ENCODE peak calls at places on chromosomes 13 and 19, in six cellular contexts. Q, H, B, F, A and D are unnamed samples.

GRCh38 chr13:113272791-113273190 is 24.2 kb upstream of the LAMP1 start:
- DNase-seq in Q (no peak), H (no peak), B (no peak), F (no peak), A (no peak), D (no peak)

GRCh38 chr19:1302534-1303239 is 17.0 kb downstream of the EFNA2 start:
- DNase-seq in Q (no peak), H (no peak), B (no peak), F (no peak), A (no peak), D (no peak)

GRCh38 chr13:19056984-19057490 is 124.6 kb downstream of the TUBA3C start:
- DNase-seq in Q (no peak), H (no peak), B (no peak), F (no peak), A (no peak), D (no peak)

GRCh38 chr13:23979361-23980159 is 82.3 kb upstream of the C1QTNF9B start:
- DNase-seq in Q (no peak), H (peak), B (peak), F (no peak), A (peak), D (peak)

GRCh38 chr13:110714798-110715394 is 1.4 kb downstream of the ING1 start:
- DNase-seq in Q (peak), H (no peak), B (peak), F (peak), A (peak), D (no peak)

GRCh38 chr19:35720163-35720524 is 2.3 kb downstream of the KMT2B start:
- DNase-seq in Q (no peak), H (no peak), B (no peak), F (no peak), A (no peak), D (no peak)

GRCh38 chr13:99256709-99257108 is 1.5 kb downstream of the GPR18 start:
- DNase-seq in Q (no peak), H (no peak), B (no peak), F (no peak), A (no peak), D (no peak)

GRCh38 chr13:112124100-112124499 is 57.2 kb downstream of the SOX1 start:
- DNase-seq in Q (no peak), H (no peak), B (no peak), F (no peak), A (no peak), D (no peak)

GRCh38 chr19:44924243-44924725 is 9.9 kb downstream of the APOC1 start:
- DNase-seq in Q (no peak), H (no peak), B (no peak), F (no peak), A (no peak), D (no peak)

GRCh38 chr13:30173301-30173605 is 134.1 kb downstream of the KATNAL1 start:
- DNase-seq in Q (no peak), H (no peak), B (no peak), F (no peak), A (no peak), D (no peak)

GRCh38 chr19:39845621-39846175 is 481 bp downstream of the FBL start:
- DNase-seq in Q (no peak), H (no peak), B (peak), F (no peak), A (peak), D (peak)

GRCh38 chr13:72341904-72342303 is 385.5 kb downstream of the MZT1 start:
- DNase-seq in Q (no peak), H (no peak), B (no peak), F (no peak), A (no peak), D (no peak)

GRCh38 chr13:73602295-73602694 is 531.9 kb downstream of the KLF12 start:
- DNase-seq in Q (no peak), H (no peak), B (peak), F (no peak), A (no peak), D (no peak)

GRCh38 chr13:51192348-51192747 is 29.9 kb upstream of the FAM124A start:
- DNase-seq in Q (no peak), H (no peak), B (no peak), F (no peak), A (no peak), D (no peak)

GRCh38 chr19:30212574-30212973 is 159.6 kb upstream of the ZNF536 start:
- DNase-seq in Q (no peak), H (no peak), B (no peak), F (no peak), A (no peak), D (no peak)

GRCh38 chr13:90445179-90445578 is 902.3 kb upstream of the MIR17HG start:
- DNase-seq in Q (no peak), H (peak), B (peak), F (no peak), A (no peak), D (no peak)

GRCh38 chr13:100673831-100674362 is 698 bp downstream of the TMTC4 start:
- DNase-seq in Q (no peak), H (peak), B (peak), F (no peak), A (peak), D (peak)

GRCh38 chr13:95745752-95746151 is 68.8 kb downstream of the DNAJC3 start:
- DNase-seq in Q (no peak), H (no peak), B (peak), F (no peak), A (no peak), D (no peak)

GRCh38 chr19:47021536-47022139 is 2.0 kb downstream of the NPAS1 start:
- DNase-seq in Q (no peak), H (no peak), B (peak), F (no peak), A (no peak), D (no peak)

GRCh38 chr13:24092108-24092507 is 68.4 kb upstream of the SPATA13 start:
- DNase-seq in Q (no peak), H (no peak), B (no peak), F (no peak), A (no peak), D (no peak)

GRCh38 chr19:9958451-9958850 is 22.1 kb upstream of the OLFM2 start:
- DNase-seq in Q (no peak), H (no peak), B (no peak), F (no peak), A (no peak), D (no peak)

GRCh38 chr19:4657835-4658234 is 12.3 kb downstream of the MYDGF start:
- DNase-seq in Q (no peak), H (no peak), B (no peak), F (no peak), A (no peak), D (no peak)

GRCh38 chr13:90320663-90321062 is 1026.8 kb upstream of the MIR17HG start:
- DNase-seq in Q (no peak), H (no peak), B (no peak), F (no peak), A (no peak), D (no peak)

GRCh38 chr19:10829967-10830366 is 6.0 kb downstream of the TMED1 start:
- DNase-seq in Q (no peak), H (no peak), B (no peak), F (no peak), A (no peak), D (no peak)

GRCh38 chr13:109479991-109480696 is 306.2 kb downstream of the IRS2 start:
- DNase-seq in Q (no peak), H (no peak), B (peak), F (no peak), A (no peak), D (no peak)

GRCh38 chr13:101053289-101053688 is 363.0 kb downstream of the NALCN start:
- DNase-seq in Q (no peak), H (no peak), B (no peak), F (no peak), A (no peak), D (no peak)

GRCh38 chr19:10450853-10451609 is 30.7 kb downstream of the PDE4A start:
- DNase-seq in Q (no peak), H (no peak), B (no peak), F (no peak), A (no peak), D (peak)

GRCh38 chr19:4722671-4723464 is 774 bp downstream of the DPP9 start:
- DNase-seq in Q (no peak), H (no peak), B (peak), F (no peak), A (no peak), D (peak)

GRCh38 chr19:3095375-3096191 is 1.4 kb downstream of the GNA11 start:
- DNase-seq in Q (peak), H (no peak), B (peak), F (peak), A (no peak), D (peak)

GRCh38 chr19:6103217-6103644 is 7.1 kb downstream of the RFX2 start:
- DNase-seq in Q (no peak), H (no peak), B (no peak), F (no peak), A (no peak), D (no peak)

GRCh38 chr19:40103600-40103999 is 12.9 kb upstream of the ZNF780A start:
- DNase-seq in Q (no peak), H (no peak), B (no peak), F (no peak), A (no peak), D (no peak)

GRCh38 chr13:32247887-32248286 is 67.3 kb downstream of the ZAR1L start:
- DNase-seq in Q (no peak), H (no peak), B (no peak), F (no peak), A (no peak), D (no peak)

GRCh38 chr13:51785592-51786424 is 18.2 kb downstream of the DHRS12 start:
- DNase-seq in Q (no peak), H (no peak), B (peak), F (peak), A (no peak), D (peak)